ENCODE peak calls at places on chromosomes 2 and 18, in eight cellular contexts. L is activated naive CD4-positive, alpha-beta T cell; W is non-pigmented ciliary epithelial cell; R is IMR-90; O is GM04503; A is SW480; I is stimulated activated CD4-positive, alpha-beta T cell treated with anti-CD3 and anti-CD28 coated beads, Interleukin-15, amount 100 ng/mL, for 24 hours; E is small intestine. N is an unnamed sample.

GRCh38 chr2:200578778-200579177 is 7.0 kb upstream of the AOX1 start:
- DNase-seq in L (no peak), W (no peak), O (no peak), E (peak), A (peak), I (no peak), R (peak), N (no peak)

GRCh38 chr2:96464651-96465050 is 40.5 kb downstream of the NEURL3 start:
- DNase-seq in L (no peak), E (no peak), A (no peak), W (no peak), O (no peak), R (no peak), I (no peak), N (no peak)

GRCh38 chr2:59301466-59302402 is 1060.6 kb upstream of the FANCL start:
- DNase-seq in A (peak), I (peak), E (peak), O (peak), W (peak), R (peak), L (no peak), N (peak)

GRCh38 chr2:113979172-113980128 is 89.6 kb downstream of the ACTR3 start:
- DNase-seq in O (no peak), L (no peak), R (no peak), E (no peak), I (peak), A (no peak), W (no peak), N (no peak)

GRCh38 chr2:238272156-238272555 is 16.3 kb downstream of the PER2 start:
- DNase-seq in R (no peak), O (no peak), I (no peak), W (no peak), A (no peak), L (no peak), E (no peak), N (no peak)

GRCh38 chr18:23872701-23873550 is 141.6 kb upstream of the TTC39C start:
- DNase-seq in O (no peak), I (peak), L (no peak), E (peak), R (no peak), A (peak), W (no peak), N (no peak)

GRCh38 chr2:203660465-203660864 is 46.0 kb upstream of the CD28 start:
- DNase-seq in E (no peak), R (no peak), A (no peak), O (no peak), I (no peak), W (no peak), L (no peak), N (no peak)

GRCh38 chr2:207937818-207938217 is 87.5 kb downstream of the PLEKHM3 start:
- DNase-seq in A (no peak), L (no peak), O (no peak), E (no peak), R (peak), I (no peak), W (peak), N (no peak)

GRCh38 chr2:27134781-27135470 is 490 bp upstream of the PREB start:
- DNase-seq in R (no peak), A (no peak), O (no peak), W (no peak), L (no peak), I (no peak), E (no peak), N (no peak)

GRCh38 chr2:157751462-157752058 is 122.9 kb upstream of the ACVR1C start:
- DNase-seq in R (peak), I (peak), O (no peak), L (no peak), W (peak), E (no peak), A (peak), N (no peak)

GRCh38 chr2:23705771-23706612 is 220.9 kb downstream of the ATAD2B start:
- DNase-seq in L (no peak), O (no peak), E (no peak), I (no peak), W (no peak), A (no peak), R (no peak), N (no peak)

GRCh38 chr2:128420131-128420530 is 101.5 kb upstream of the HS6ST1 start:
- DNase-seq in I (no peak), O (no peak), R (no peak), L (no peak), E (no peak), A (no peak), W (no peak), N (no peak)

GRCh38 chr2:43427032-43427424 is 168.8 kb downstream of the THADA start:
- DNase-seq in O (no peak), A (no peak), E (no peak), L (no peak), R (no peak), W (no peak), I (no peak), N (no peak)

N was measured in NCI-H524 treated with DMSO at 0.1 percent for 48 hours.